ENCODE peak calls at places on chromosomes 13 and 19, in seven cellular contexts. U, P, L, S, D, K and F are unnamed samples.

GRCh38 chr13:75136151-75136550 is 345.8 kb downstream of the TBC1D4 start:
- DNase-seq in K (no peak), U (no peak), S (no peak), D (no peak), P (peak), L (no peak), F (no peak)

GRCh38 chr19:31578326-31578725 is 229.1 kb upstream of the TSHZ3 start:
- DNase-seq in L (no peak), S (no peak), U (no peak), P (no peak), K (no peak), D (no peak), F (no peak)

GRCh38 chr13:113838711-113839201 is 25.1 kb downstream of the GAS6 start:
- DNase-seq in P (no peak), U (no peak), D (no peak), K (no peak), L (no peak), S (no peak), F (no peak)

GRCh38 chr13:109145631-109146030 is 516.2 kb downstream of the MYO16 start:
- DNase-seq in S (peak), D (peak), L (no peak), U (peak), P (peak), K (no peak), F (no peak)

GRCh38 chr13:51942189-51942588 is 69.1 kb downstream of the ATP7B start:
- DNase-seq in S (no peak), P (no peak), D (no peak), L (no peak), U (no peak), K (peak), F (no peak)

GRCh38 chr19:46924874-46925547 is 64.2 kb downstream of the ARHGAP35 start:
- DNase-seq in K (no peak), P (no peak), U (no peak), L (no peak), D (no peak), S (no peak), F (no peak)

GRCh38 chr13:34216251-34216650 is 398.3 kb downstream of the RFC3 start:
- DNase-seq in S (no peak), U (no peak), K (no peak), D (no peak), L (no peak), P (no peak), F (no peak)

GRCh38 chr19:41936416-41936850 is 8.2 kb upstream of the ERFL start:
- DNase-seq in L (no peak), S (no peak), U (no peak), P (no peak), K (no peak), D (no peak), F (no peak)

GRCh38 chr13:27728271-27728670 is 64.0 kb upstream of the GSX1 start:
- DNase-seq in S (no peak), P (no peak), L (no peak), K (no peak), U (no peak), D (no peak), F (peak)

GRCh38 chr19:29241324-29241723 is 28.4 kb upstream of the UQCRFS1 start:
- DNase-seq in L (no peak), D (no peak), S (no peak), U (no peak), K (no peak), P (no peak), F (no peak)

GRCh38 chr19:426725-427445 is 17.9 kb upstream of the C2CD4C start:
- DNase-seq in K (no peak), U (no peak), P (no peak), L (no peak), S (no peak), D (no peak), F (no peak)

GRCh38 chr13:109611912-109612691 is 174.3 kb downstream of the IRS2 start:
- DNase-seq in P (no peak), S (no peak), K (no peak), U (no peak), L (no peak), D (no peak), F (no peak)

GRCh38 chr19:9966448-9966847 is 30.1 kb upstream of the OLFM2 start:
- DNase-seq in U (no peak), L (no peak), P (no peak), D (no peak), S (no peak), K (no peak), F (no peak)

GRCh38 chr13:110371550-110372465 is 64.7 kb downstream of the COL4A2 start:
- DNase-seq in D (no peak), S (no peak), K (no peak), L (no peak), U (no peak), P (peak), F (no peak)

GRCh38 chr13:41960195-41960699 is 662 bp downstream of the VWA8 start:
- DNase-seq in K (no peak), D (peak), P (peak), L (no peak), S (peak), U (no peak), F (no peak)

GRCh38 chr13:23377603-23378002 is 55.9 kb downstream of the SACS start:
- DNase-seq in K (no peak), L (no peak), S (no peak), P (no peak), D (no peak), U (peak), F (peak)

GRCh38 chr13:75993246-75993645 is 357.1 kb downstream of the LMO7 start:
- DNase-seq in S (no peak), K (no peak), U (no peak), P (no peak), D (no peak), L (no peak), F (no peak)

GRCh38 chr19:850221-850978 is 1.7 kb upstream of the ELANE start:
- DNase-seq in L (peak), P (peak), U (peak), S (peak), D (peak), K (no peak), F (peak)